ENCODE peak calls at places on chromosomes 4 and X, in seven cellular contexts. X, W, Q, S, L, G and Z are unnamed samples.

GRCh38 chr4:55249476-55249875 is 96.6 kb upstream of the SRD5A3 start:
- DNase-seq in L (no peak), S (no peak), G (no peak), Q (no peak), X (no peak), W (peak; percentile 16), Z (no peak)

GRCh38 chr4:3715251-3716033 is 50.7 kb upstream of the ADRA2C start:
- DNase-seq in S (no peak), G (no peak), Q (no peak), X (no peak), W (no peak), L (no peak), Z (no peak)

GRCh38 chr4:48439988-48440387 is 43.2 kb upstream of the SLC10A4 start:
- DNase-seq in X (no peak), S (no peak), Q (no peak), L (peak; percentile 2), G (no peak), W (no peak), Z (peak; percentile 3)

GRCh38 chrX:83469551-83469950 is 38.5 kb upstream of the POU3F4 start:
- DNase-seq in S (no peak), X (no peak), G (peak; percentile 20), Q (no peak), L (peak; percentile 0), W (peak; percentile 5), Z (peak; percentile 0)

GRCh38 chrX:17038681-17039161 is 92.3 kb downstream of the REPS2 start:
- DNase-seq in X (no peak), G (no peak), L (peak; percentile 92), Q (no peak), S (no peak), W (peak; percentile 83), Z (peak; percentile 72)

GRCh38 chr4:6782147-6782845 is at the start of gene KIAA0232:
- DNase-seq in Q (peak; percentile 76), G (peak; percentile 89), S (peak; percentile 92), X (peak; percentile 92), W (peak; percentile 89), L (peak; percentile 93), Z (peak; percentile 93)

GRCh38 chr4:37991623-37992410 is 31.6 kb downstream of the PTTG2 start:
- DNase-seq in Q (no peak), L (no peak), G (no peak), S (no peak), X (no peak), W (no peak), Z (no peak)

GRCh38 chr4:144646523-144647094 is 653 bp downstream of the HHIP start:
- DNase-seq in W (no peak), X (no peak), L (no peak), G (peak; percentile 19), S (no peak), Q (no peak), Z (no peak)

GRCh38 chr4:52173470-52174055 is 122.5 kb downstream of the SPATA18 start:
- DNase-seq in G (no peak), L (no peak), W (peak; percentile 77), X (no peak), S (no peak), Q (no peak), Z (peak; percentile 7)

GRCh38 chrX:70087857-70088256 is 25.6 kb downstream of the OTUD6A start:
- DNase-seq in X (no peak), G (no peak), L (no peak), S (no peak), W (peak; percentile 19), Q (no peak), Z (peak; percentile 11)

GRCh38 chr4:86453044-86453501 is 93.2 kb upstream of the MAPK10 start:
- DNase-seq in Q (no peak), S (no peak), X (no peak), W (peak; percentile 43), L (peak; percentile 20), G (no peak), Z (peak; percentile 86)

GRCh38 chr4:37623125-37623524 is 63.1 kb downstream of the RELL1 start:
- DNase-seq in W (peak; percentile 60), L (peak; percentile 22), S (no peak), X (no peak), Q (no peak), G (no peak), Z (no peak)

GRCh38 chr4:66955784-66956183 is 589.5 kb downstream of the CENPC start:
- DNase-seq in S (no peak), G (no peak), L (no peak), Q (no peak), X (no peak), W (no peak), Z (no peak)

GRCh38 chrX:122906726-122907125 is 277.4 kb upstream of the GRIA3 start:
- DNase-seq in L (no peak), S (no peak), W (no peak), Q (no peak), G (no peak), X (no peak), Z (no peak)

GRCh38 chrX:41558531-41558930 is 111.4 kb downstream of the NYX start:
- DNase-seq in L (no peak), X (no peak), Q (no peak), S (peak; percentile 22), W (peak; percentile 55), G (no peak), Z (peak; percentile 8)

GRCh38 chr4:168019921-168020320 is 72.4 kb upstream of the ANXA10 start:
- DNase-seq in W (no peak), X (no peak), G (no peak), S (no peak), Q (no peak), L (no peak), Z (no peak)

GRCh38 chr4:81913427-81913878 is 441.7 kb upstream of the RASGEF1B start:
- DNase-seq in G (peak; percentile 79), L (no peak), W (peak; percentile 41), X (peak; percentile 66), S (peak; percentile 46), Q (peak; percentile 41), Z (no peak)